ENCODE peak calls at places on chromosomes 2 and 18, in ten cellular contexts. One of them, this sample, is unnamed.

GRCh38 chr2:8312221-8312620 is 369.6 kb upstream of the ID2 start:
- DNase-seq in SK-N-DZ: no peak
- DNase-seq in IMR-90: no peak
- DNase-seq in NCI-H1092 treated with DMSO at 0.1 percent for 48 hours: no peak
- DNase-seq in stimulated activated CD4-positive, alpha-beta T cell treated with anti-CD3 and anti-CD28 coated beads, Interleukin-15, amount 100 ng/mL, for 1 hour: no peak
- DNase-seq in pancreas: no peak
- DNase-seq in AG04450: no peak
- DNase-seq in WTC11: no peak
- DNase-seq in HS-5: no peak
- DNase-seq in ACHN: no peak
- DNase-seq in this sample: no peak

GRCh38 chr2:149075868-149076267 is 37.4 kb downstream of the LYPD6B start:
- DNase-seq in NCI-H1092 treated with DMSO at 0.1 percent for 48 hours: no peak
- DNase-seq in SK-N-DZ: no peak
- DNase-seq in ACHN: no peak
- DNase-seq in pancreas: no peak
- DNase-seq in AG04450: no peak
- DNase-seq in WTC11: no peak
- DNase-seq in IMR-90: no peak
- DNase-seq in HS-5: no peak
- DNase-seq in stimulated activated CD4-positive, alpha-beta T cell treated with anti-CD3 and anti-CD28 coated beads, Interleukin-15, amount 100 ng/mL, for 1 hour: no peak
- DNase-seq in this sample: no peak

GRCh38 chr2:71064110-71064611 is 4.3 kb upstream of the NAGK start:
- DNase-seq in WTC11: no peak
- DNase-seq in HS-5: no peak
- DNase-seq in IMR-90: no peak
- DNase-seq in AG04450: no peak
- DNase-seq in pancreas: no peak
- DNase-seq in NCI-H1092 treated with DMSO at 0.1 percent for 48 hours: no peak
- DNase-seq in stimulated activated CD4-positive, alpha-beta T cell treated with anti-CD3 and anti-CD28 coated beads, Interleukin-15, amount 100 ng/mL, for 1 hour: no peak
- DNase-seq in SK-N-DZ: no peak
- DNase-seq in ACHN: no peak
- DNase-seq in this sample: peak; percentile 12

GRCh38 chr2:100125641-100126040 is 16.7 kb downstream of the AFF3 start:
- DNase-seq in AG04450: no peak
- DNase-seq in pancreas: no peak
- DNase-seq in stimulated activated CD4-positive, alpha-beta T cell treated with anti-CD3 and anti-CD28 coated beads, Interleukin-15, amount 100 ng/mL, for 1 hour: no peak
- DNase-seq in WTC11: no peak
- DNase-seq in SK-N-DZ: no peak
- DNase-seq in HS-5: no peak
- DNase-seq in IMR-90: no peak
- DNase-seq in NCI-H1092 treated with DMSO at 0.1 percent for 48 hours: no peak
- DNase-seq in ACHN: no peak
- DNase-seq in this sample: no peak

GRCh38 chr18:62778976-62779869 is 63.9 kb downstream of the PHLPP1 start:
- DNase-seq in SK-N-DZ: peak; percentile 87
- DNase-seq in pancreas: no peak
- DNase-seq in AG04450: no peak
- DNase-seq in IMR-90: no peak
- DNase-seq in stimulated activated CD4-positive, alpha-beta T cell treated with anti-CD3 and anti-CD28 coated beads, Interleukin-15, amount 100 ng/mL, for 1 hour: no peak
- DNase-seq in ACHN: no peak
- DNase-seq in WTC11: no peak
- DNase-seq in NCI-H1092 treated with DMSO at 0.1 percent for 48 hours: no peak
- DNase-seq in HS-5: no peak
- DNase-seq in this sample: peak; percentile 80

GRCh38 chr2:71852141-71852711 is 295.4 kb downstream of the CYP26B1 start:
- DNase-seq in ACHN: no peak
- DNase-seq in IMR-90: no peak
- DNase-seq in NCI-H1092 treated with DMSO at 0.1 percent for 48 hours: no peak
- DNase-seq in pancreas: no peak
- DNase-seq in HS-5: no peak
- DNase-seq in stimulated activated CD4-positive, alpha-beta T cell treated with anti-CD3 and anti-CD28 coated beads, Interleukin-15, amount 100 ng/mL, for 1 hour: no peak
- DNase-seq in WTC11: peak; percentile 22
- DNase-seq in SK-N-DZ: peak; percentile 22
- DNase-seq in AG04450: no peak
- DNase-seq in this sample: no peak

GRCh38 chr2:124316875-124317605 is 292.0 kb downstream of the CNTNAP5 start:
- DNase-seq in NCI-H1092 treated with DMSO at 0.1 percent for 48 hours: peak; percentile 73
- DNase-seq in HS-5: no peak
- DNase-seq in AG04450: no peak
- DNase-seq in WTC11: no peak
- DNase-seq in SK-N-DZ: no peak
- DNase-seq in stimulated activated CD4-positive, alpha-beta T cell treated with anti-CD3 and anti-CD28 coated beads, Interleukin-15, amount 100 ng/mL, for 1 hour: no peak
- DNase-seq in IMR-90: no peak
- DNase-seq in pancreas: no peak
- DNase-seq in ACHN: no peak
- DNase-seq in this sample: no peak

GRCh38 chr2:170145675-170146432 is 32.1 kb upstream of the MYO3B start:
- DNase-seq in HS-5: no peak
- DNase-seq in WTC11: no peak
- DNase-seq in NCI-H1092 treated with DMSO at 0.1 percent for 48 hours: no peak
- DNase-seq in IMR-90: no peak
- DNase-seq in pancreas: no peak
- DNase-seq in AG04450: no peak
- DNase-seq in stimulated activated CD4-positive, alpha-beta T cell treated with anti-CD3 and anti-CD28 coated beads, Interleukin-15, amount 100 ng/mL, for 1 hour: no peak
- DNase-seq in ACHN: no peak
- DNase-seq in SK-N-DZ: no peak
- DNase-seq in this sample: no peak

GRCh38 chr2:180033993-180034894 is 27.1 kb upstream of the CWC22 start:
- DNase-seq in SK-N-DZ: no peak
- DNase-seq in HS-5: no peak
- DNase-seq in ACHN: no peak
- DNase-seq in IMR-90: peak; percentile 58
- DNase-seq in pancreas: no peak
- DNase-seq in WTC11: peak; percentile 29
- DNase-seq in AG04450: peak; percentile 15
- DNase-seq in stimulated activated CD4-positive, alpha-beta T cell treated with anti-CD3 and anti-CD28 coated beads, Interleukin-15, amount 100 ng/mL, for 1 hour: no peak
- DNase-seq in NCI-H1092 treated with DMSO at 0.1 percent for 48 hours: peak; percentile 75
- DNase-seq in this sample: peak; percentile 92

GRCh38 chr2:25274868-25275574 is 66.7 kb downstream of the DNMT3A start:
- DNase-seq in HS-5: no peak
- DNase-seq in pancreas: no peak
- DNase-seq in stimulated activated CD4-positive, alpha-beta T cell treated with anti-CD3 and anti-CD28 coated beads, Interleukin-15, amount 100 ng/mL, for 1 hour: peak; percentile 43
- DNase-seq in ACHN: no peak
- DNase-seq in AG04450: no peak
- DNase-seq in IMR-90: peak; percentile 52
- DNase-seq in WTC11: no peak
- DNase-seq in NCI-H1092 treated with DMSO at 0.1 percent for 48 hours: no peak
- DNase-seq in SK-N-DZ: no peak
- DNase-seq in this sample: no peak

GRCh38 chr2:170660406-170660805 is 54.7 kb upstream of the SP5 start:
- DNase-seq in IMR-90: peak; percentile 1
- DNase-seq in ACHN: no peak
- DNase-seq in stimulated activated CD4-positive, alpha-beta T cell treated with anti-CD3 and anti-CD28 coated beads, Interleukin-15, amount 100 ng/mL, for 1 hour: no peak
- DNase-seq in AG04450: no peak
- DNase-seq in HS-5: no peak
- DNase-seq in SK-N-DZ: no peak
- DNase-seq in NCI-H1092 treated with DMSO at 0.1 percent for 48 hours: peak; percentile 11
- DNase-seq in WTC11: no peak
- DNase-seq in pancreas: no peak
- DNase-seq in this sample: no peak